ENCODE peak calls at places on chromosomes 11 and 22, in ten cellular contexts. U, H, M, Y, D, J, T, O, X and L are unnamed samples.

GRCh38 chr22:47474464-47474863 is 712.0 kb downstream of the TBC1D22A start:
- DNase-seq in U (no peak), H (no peak), M (no peak), Y (peak), D (no peak), J (no peak), T (no peak), O (no peak), X (no peak), L (no peak)

GRCh38 chr11:118156531-118157185 is 4.0 kb upstream of the SCN4B start:
- DNase-seq in U (no peak), H (no peak), M (no peak), Y (no peak), D (no peak), J (no peak), T (peak), O (no peak), X (no peak), L (no peak)

GRCh38 chr11:8586805-8587204 is 7.2 kb downstream of the STK33 start:
- DNase-seq in U (no peak), H (no peak), M (no peak), Y (no peak), D (no peak), J (no peak), T (no peak), O (no peak), X (no peak), L (no peak)

GRCh38 chr11:83599066-83599465 is 312.9 kb upstream of the CCDC90B start:
- DNase-seq in U (no peak), H (no peak), M (no peak), Y (no peak), D (no peak), J (no peak), T (peak), O (no peak), X (no peak), L (no peak)

GRCh38 chr11:12755510-12755909 is 81.3 kb downstream of the TEAD1 start:
- DNase-seq in U (no peak), H (no peak), M (no peak), Y (no peak), D (no peak), J (no peak), T (no peak), O (no peak), X (no peak), L (no peak)

GRCh38 chr11:2156416-2157182 is 4.4 kb downstream of the INS start:
- DNase-seq in U (no peak), H (peak), M (no peak), Y (no peak), D (peak), J (peak), T (peak), O (peak), X (peak), L (peak)

GRCh38 chr22:45968751-45969413 is 8.1 kb downstream of the WNT7B start:
- DNase-seq in U (no peak), H (no peak), M (peak), Y (no peak), D (no peak), J (no peak), T (no peak), O (no peak), X (no peak), L (no peak)

GRCh38 chr11:95138448-95138847 is 48.8 kb downstream of the ENDOD1 start:
- DNase-seq in U (no peak), H (no peak), M (no peak), Y (no peak), D (no peak), J (no peak), T (no peak), O (no peak), X (no peak), L (no peak)

GRCh38 chr11:35146711-35147110 is 7.7 kb downstream of the CD44 start:
- DNase-seq in U (no peak), H (peak), M (no peak), Y (no peak), D (no peak), J (no peak), T (no peak), O (no peak), X (no peak), L (no peak)

GRCh38 chr11:2788751-2789140 is 89.0 kb upstream of the KCNQ1OT1 start:
- DNase-seq in U (no peak), H (no peak), M (no peak), Y (peak), D (no peak), J (peak), T (no peak), O (peak), X (peak), L (peak)

GRCh38 chr22:49699476-49699875 is 128.2 kb downstream of the BRD1 start:
- DNase-seq in U (no peak), H (no peak), M (no peak), Y (no peak), D (peak), J (no peak), T (no peak), O (no peak), X (no peak), L (no peak)

GRCh38 chr22:42760806-42761565 is 40.3 kb upstream of the A4GALT start:
- DNase-seq in U (no peak), H (no peak), M (no peak), Y (no peak), D (no peak), J (no peak), T (no peak), O (peak), X (no peak), L (no peak)

GRCh38 chr11:25943777-25944661 is 387.9 kb upstream of the ANO3 start:
- DNase-seq in U (no peak), H (no peak), M (no peak), Y (no peak), D (no peak), J (no peak), T (no peak), O (peak), X (no peak), L (no peak)

GRCh38 chr11:100980156-100980555 is 149.5 kb downstream of the PGR start:
- DNase-seq in U (no peak), H (no peak), M (no peak), Y (no peak), D (no peak), J (no peak), T (peak), O (no peak), X (no peak), L (no peak)

GRCh38 chr22:23696326-23696851 is 5.6 kb downstream of the RGL4 start:
- DNase-seq in U (no peak), H (peak), M (no peak), Y (no peak), D (peak), J (peak), T (no peak), O (peak), X (no peak), L (peak)

GRCh38 chr11:110432713-110433392 is 3.1 kb downstream of the FDX1 start:
- DNase-seq in U (no peak), H (no peak), M (no peak), Y (no peak), D (no peak), J (no peak), T (no peak), O (no peak), X (no peak), L (no peak)

GRCh38 chr22:23815781-23816551 is 22.8 kb downstream of the DERL3 start:
- DNase-seq in U (no peak), H (no peak), M (no peak), Y (no peak), D (no peak), J (peak), T (no peak), O (no peak), X (no peak), L (no peak)

GRCh38 chr11:13927496-13927895 is 35.0 kb upstream of the SPON1 start:
- DNase-seq in U (no peak), H (no peak), M (no peak), Y (no peak), D (no peak), J (no peak), T (no peak), O (no peak), X (no peak), L (no peak)

GRCh38 chr11:42237701-42238235 is 778.3 kb upstream of the LRRC4C start:
- DNase-seq in U (no peak), H (no peak), M (no peak), Y (no peak), D (no peak), J (no peak), T (no peak), O (no peak), X (no peak), L (no peak)

GRCh38 chr22:36197601-36198146 is 3.9 kb downstream of the APOL4 start:
- DNase-seq in U (no peak), H (no peak), M (no peak), Y (no peak), D (no peak), J (no peak), T (peak), O (no peak), X (no peak), L (no peak)

GRCh38 chr11:95152878-95153856 is 63.5 kb downstream of the ENDOD1 start:
- DNase-seq in U (no peak), H (no peak), M (no peak), Y (no peak), D (no peak), J (peak), T (no peak), O (no peak), X (no peak), L (no peak)

GRCh38 chr11:70000228-70000627 is 77.9 kb upstream of the ANO1 start:
- DNase-seq in U (no peak), H (no peak), M (no peak), Y (no peak), D (no peak), J (no peak), T (no peak), O (no peak), X (no peak), L (no peak)

GRCh38 chr11:134338654-134339053 is 6.9 kb downstream of the GLB1L2 start:
- DNase-seq in U (no peak), H (no peak), M (no peak), Y (no peak), D (no peak), J (no peak), T (no peak), O (no peak), X (no peak), L (no peak)

GRCh38 chr11:72333657-72334056 is 89.7 kb upstream of the PHOX2A start:
- DNase-seq in U (no peak), H (peak), M (no peak), Y (no peak), D (no peak), J (no peak), T (peak), O (no peak), X (no peak), L (no peak)

GRCh38 chr11:118343981-118344521 is at the start of gene CD3G:
- DNase-seq in U (no peak), H (no peak), M (no peak), Y (peak), D (no peak), J (peak), T (no peak), O (peak), X (no peak), L (peak)

GRCh38 chr22:50612715-50613221 is 12.2 kb downstream of the MAPK8IP2 start:
- DNase-seq in U (no peak), H (no peak), M (no peak), Y (no peak), D (peak), J (peak), T (peak), O (peak), X (no peak), L (no peak)

GRCh38 chr11:26198697-26199096 is 133.2 kb upstream of the ANO3 start:
- DNase-seq in U (no peak), H (no peak), M (no peak), Y (no peak), D (no peak), J (no peak), T (no peak), O (no peak), X (no peak), L (no peak)

GRCh38 chr22:27336151-27337090 is 465.1 kb downstream of the MN1 start:
- DNase-seq in U (no peak), H (no peak), M (no peak), Y (peak), D (no peak), J (no peak), T (no peak), O (no peak), X (no peak), L (no peak)

GRCh38 chr11:118639899-118640298 is 32.5 kb downstream of the PHLDB1 start:
- DNase-seq in U (no peak), H (no peak), M (no peak), Y (no peak), D (no peak), J (no peak), T (no peak), O (no peak), X (no peak), L (no peak)

GRCh38 chr22:45452565-45453449 is 39.3 kb downstream of the RIBC2 start:
- DNase-seq in U (no peak), H (no peak), M (no peak), Y (no peak), D (no peak), J (no peak), T (no peak), O (no peak), X (no peak), L (no peak)

GRCh38 chr11:72229925-72230763 is 5.6 kb downstream of the INPPL1 start:
- DNase-seq in U (no peak), H (no peak), M (no peak), Y (no peak), D (peak), J (peak), T (no peak), O (no peak), X (peak), L (peak)

GRCh38 chr22:50544078-50544745 is 1.5 kb upstream of the KLHDC7B start:
- DNase-seq in U (peak), H (no peak), M (no peak), Y (no peak), D (no peak), J (peak), T (peak), O (peak), X (peak), L (peak)

GRCh38 chr22:49728566-49729271 is 99.0 kb downstream of the BRD1 start:
- DNase-seq in U (no peak), H (no peak), M (no peak), Y (no peak), D (peak), J (no peak), T (no peak), O (no peak), X (no peak), L (peak)

GRCh38 chr22:24973867-24974266 is 21.4 kb downstream of the KIAA1671 start:
- DNase-seq in U (no peak), H (no peak), M (no peak), Y (no peak), D (no peak), J (no peak), T (no peak), O (peak), X (no peak), L (peak)

GRCh38 chr11:73228268-73229134 is 10.4 kb downstream of the P2RY2 start:
- DNase-seq in U (no peak), H (no peak), M (no peak), Y (no peak), D (peak), J (no peak), T (no peak), O (peak), X (peak), L (no peak)

GRCh38 chr22:42926034-42926433 is 69.0 kb upstream of the ARFGAP3 start:
- DNase-seq in U (no peak), H (no peak), M (no peak), Y (no peak), D (no peak), J (peak), T (no peak), O (no peak), X (no peak), L (peak)

GRCh38 chr11:17767301-17767885 is 32.8 kb downstream of the KCNC1 start:
- DNase-seq in U (no peak), H (no peak), M (no peak), Y (no peak), D (no peak), J (peak), T (no peak), O (no peak), X (no peak), L (no peak)
- H3K4me3 ChIP-seq in U (no peak), H (no peak), M (no peak), Y (no peak), D (no peak), J (no peak), T (no peak), O (no peak), X (no peak), L (no peak)

DNA sequence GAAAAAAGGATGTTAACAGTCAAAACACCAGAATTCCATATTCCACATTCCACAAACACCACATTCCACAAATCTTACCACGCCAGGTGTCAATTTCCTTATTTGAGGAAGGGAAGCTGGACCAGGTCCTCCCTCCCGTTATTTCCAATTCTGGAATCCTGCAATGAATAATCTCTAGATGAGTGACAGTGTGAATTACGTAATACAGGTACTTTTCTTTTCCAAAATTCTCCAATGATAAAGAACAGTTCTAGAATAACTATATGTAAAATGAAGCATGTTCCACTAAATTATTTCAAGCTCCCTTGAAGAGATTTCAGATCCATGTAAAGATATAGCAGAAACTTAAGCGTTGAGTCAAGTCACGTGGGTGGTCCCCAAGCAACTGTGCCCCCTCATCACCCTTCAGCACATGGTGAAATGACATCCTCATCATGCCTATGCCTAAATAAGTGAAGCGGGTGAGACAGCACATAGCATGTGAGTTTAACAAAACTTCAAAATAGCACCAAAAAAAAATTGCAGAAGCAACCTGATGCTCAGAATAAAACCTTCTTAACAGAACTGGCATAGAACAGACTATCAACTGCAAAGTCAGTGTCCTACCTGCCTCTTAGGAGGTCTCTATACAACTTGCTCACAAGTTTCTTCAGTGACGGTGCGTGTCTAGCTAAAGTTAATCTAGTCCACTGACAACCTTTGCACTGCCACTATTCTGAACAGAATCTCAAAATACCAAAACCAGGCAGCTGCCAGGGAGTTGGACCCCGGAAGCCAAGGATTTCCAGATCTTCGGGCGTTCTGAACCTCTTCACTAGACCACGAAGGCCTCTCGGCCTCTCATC is 875 bp downstream of the NFRKB start:
- DNase-seq in U (no peak), H (no peak), M (no peak), Y (no peak), D (no peak), J (no peak), T (no peak), O (no peak), X (no peak), L (no peak)
- H3K27ac ChIP-seq in U (peak), H (peak), M (peak), Y (peak), D (peak), J (peak), T (peak), O (peak), X (peak), L (peak)

GRCh38 chr22:31082606-31083376 is 1.7 kb downstream of the SMTN start:
- DNase-seq in U (peak), H (peak), M (peak), Y (no peak), D (no peak), J (peak), T (peak), O (peak), X (peak), L (peak)

GRCh38 chr22:31079095-31079642 is 1.9 kb upstream of the SMTN start:
- DNase-seq in U (no peak), H (no peak), M (no peak), Y (no peak), D (no peak), J (no peak), T (peak), O (peak), X (no peak), L (peak)

GRCh38 chr22:31080164-31080847 is 812 bp upstream of the SMTN start:
- DNase-seq in U (no peak), H (no peak), M (no peak), Y (no peak), D (no peak), J (no peak), T (peak), O (no peak), X (no peak), L (no peak)

GRCh38 chr22:31081963-31082605 is 966 bp downstream of the SMTN start:
- DNase-seq in U (no peak), H (no peak), M (no peak), Y (no peak), D (no peak), J (no peak), T (no peak), O (peak), X (no peak), L (no peak)

DNA sequence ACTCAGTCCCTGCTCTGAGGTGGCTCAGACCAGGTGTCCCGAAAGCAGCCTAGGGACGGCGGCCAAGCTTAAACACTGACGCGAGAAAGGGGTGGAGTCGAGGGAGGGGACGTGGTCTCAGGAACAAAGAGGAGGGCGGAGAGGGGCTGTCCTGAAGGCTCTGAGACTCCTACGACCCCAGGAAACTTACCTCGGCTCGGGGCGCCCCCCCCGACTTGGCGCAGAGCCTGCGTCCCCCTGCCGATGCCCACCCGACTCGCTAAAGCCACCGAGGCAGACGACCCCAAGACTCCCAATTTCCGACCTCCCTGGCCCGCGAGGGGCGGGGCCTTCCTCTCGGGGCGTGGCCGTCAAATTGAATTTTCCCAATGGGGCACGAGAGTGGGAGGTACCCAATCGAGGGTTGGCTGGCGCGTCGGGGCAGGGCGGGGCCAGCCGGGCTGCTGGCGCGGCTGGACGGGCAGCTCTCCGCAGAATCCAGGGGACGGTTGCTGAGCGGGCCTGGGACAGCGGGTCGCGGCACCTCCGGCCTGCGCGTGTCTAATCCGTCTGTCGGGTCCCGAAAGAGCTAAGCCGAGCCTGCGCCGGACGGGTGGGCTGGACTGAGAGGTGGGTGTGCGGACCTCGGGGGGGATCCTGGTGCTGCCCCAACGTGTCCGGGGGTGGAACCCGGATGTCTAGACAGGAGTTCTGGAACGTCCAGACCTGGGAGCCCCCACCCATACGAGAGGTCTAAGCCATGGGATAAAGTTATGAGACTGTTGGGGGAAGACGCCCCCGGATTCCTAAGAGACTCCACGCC is at the start of gene SMTN:
- DNase-seq in U (peak), H (peak), M (peak), Y (peak), D (peak), J (peak), T (peak), O (peak), X (peak), L (peak)
- TF ChIP-seq POLR2AphosphoS5 in U (peak), H (no peak), M (peak), Y (no peak), D (peak), J (peak), T (peak), O (peak), X (peak), L (peak)

DNA sequence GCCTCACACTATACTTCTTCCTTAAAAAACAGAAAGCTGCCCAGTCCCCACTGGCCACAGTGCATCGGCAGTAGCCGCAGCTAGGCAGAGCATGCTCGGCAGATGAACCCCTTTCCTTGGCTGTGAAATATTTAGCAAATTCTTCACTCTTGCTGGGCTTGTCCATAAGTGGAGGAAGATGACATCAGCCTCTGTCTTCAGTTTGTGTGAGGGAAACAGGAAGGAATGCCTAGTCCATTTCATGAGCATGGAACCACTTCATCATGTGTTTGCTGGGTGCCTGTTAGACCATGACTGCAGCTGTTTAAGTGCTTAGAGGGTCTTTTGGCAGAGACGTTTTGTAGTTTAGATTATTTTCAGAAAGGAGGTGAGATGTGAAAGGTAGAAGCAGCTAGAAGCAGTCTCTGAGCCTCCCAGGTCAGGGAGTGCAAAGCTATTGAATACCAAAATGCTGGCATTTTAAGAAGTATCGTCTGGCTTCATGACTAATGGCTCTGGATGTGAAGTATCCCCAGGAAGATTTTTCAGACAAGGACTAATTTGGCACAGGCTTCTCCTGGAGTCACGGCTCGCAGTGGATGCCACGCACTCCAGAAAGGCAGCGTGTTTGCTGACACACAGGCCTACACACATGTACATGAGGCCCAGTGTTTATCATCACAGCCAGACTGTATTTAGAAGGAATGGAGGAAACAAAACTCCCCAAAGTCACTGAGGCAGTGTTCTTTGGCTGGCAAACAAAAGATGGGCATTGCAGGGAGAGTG is 43.1 kb upstream of the GRAMD1B start:
- DNase-seq in U (no peak), H (no peak), M (no peak), Y (peak), D (no peak), J (no peak), T (no peak), O (no peak), X (no peak), L (no peak)
- H3K4me3 ChIP-seq in U (no peak), H (no peak), M (no peak), Y (no peak), D (no peak), J (no peak), T (no peak), O (no peak), X (no peak), L (no peak)